ENCODE peak calls at places on chromosomes 2 and 18, in four cellular contexts. Q, C, X and T are unnamed samples.

GRCh38 chr2:44671896-44672295 is 269.6 kb upstream of the SIX3 start:
- DNase-seq in Q (no peak), X (no peak), C (no peak), T (no peak)

GRCh38 chr18:32175265-32175664 is 14.6 kb upstream of the MEP1B start:
- DNase-seq in Q (no peak), X (no peak), C (no peak), T (no peak)

GRCh38 chr2:138010890-138011289 is 46.6 kb downstream of the HNMT start:
- DNase-seq in C (no peak), X (no peak), Q (no peak), T (no peak)

GRCh38 chr2:113103958-113104627 is 23.3 kb upstream of the IL1RN start:
- DNase-seq in X (no peak), C (no peak), Q (no peak), T (no peak)

GRCh38 chr18:2602844-2603243 is 31.5 kb downstream of the NDC80 start:
- DNase-seq in C (no peak), X (no peak), Q (no peak), T (no peak)

GRCh38 chr2:70514612-70515055 is 39.0 kb downstream of the TGFA start:
- DNase-seq in C (no peak), X (no peak), Q (peak), T (no peak)

GRCh38 chr2:220282221-220282620 is 654.8 kb downstream of the SLC4A3 start:
- DNase-seq in C (no peak), Q (no peak), X (no peak), T (no peak)

GRCh38 chr2:223759569-223760430 is 77.6 kb downstream of the AP1S3 start:
- DNase-seq in C (no peak), Q (peak), X (no peak), T (no peak)

GRCh38 chr2:172200495-172201085 is 97.9 kb upstream of the DLX2 start:
- DNase-seq in C (peak), Q (no peak), X (peak), T (no peak)

GRCh38 chr2:196383799-196384198 is 212.4 kb upstream of the STK17B start:
- DNase-seq in X (no peak), C (no peak), Q (no peak), T (no peak)

GRCh38 chr2:96806468-96807126 is 9.5 kb upstream of the CNNM3 start:
- DNase-seq in Q (peak), C (no peak), X (no peak), T (no peak)

GRCh38 chr2:57850415-57851130 is 196.0 kb upstream of the VRK2 start:
- DNase-seq in X (no peak), C (no peak), Q (no peak), T (no peak)

GRCh38 chr2:120421830-120422175 is 75.9 kb downstream of the INHBB start:
- DNase-seq in C (no peak), Q (no peak), X (no peak), T (no peak)

GRCh38 chr2:179226961-179227259 is 37.7 kb downstream of the SESTD1 start:
- DNase-seq in X (no peak), Q (no peak), C (no peak), T (no peak)

GRCh38 chr2:23478933-23479683 is 94.1 kb downstream of the KLHL29 start:
- DNase-seq in C (no peak), Q (no peak), X (no peak), T (no peak)

GRCh38 chr2:53672881-53673522 is 94.6 kb upstream of the CHAC2 start:
- DNase-seq in X (no peak), Q (no peak), C (peak), T (no peak)

GRCh38 chr2:118530976-118531375 is 316.5 kb downstream of the EN1 start:
- DNase-seq in C (no peak), X (no peak), Q (no peak), T (no peak)

GRCh38 chr2:54634564-54635511 is 88.6 kb upstream of the EML6 start:
- DNase-seq in C (no peak), Q (no peak), X (no peak), T (no peak)

GRCh38 chr2:167192833-167193232 is 304.6 kb downstream of the XIRP2 start:
- DNase-seq in C (no peak), Q (no peak), X (no peak), T (no peak)

GRCh38 chr2:100780203-100781008 is 39.5 kb upstream of the NPAS2 start:
- DNase-seq in C (no peak), Q (peak), X (no peak), T (no peak)

GRCh38 chr2:157875720-157876065 is 437 bp downstream of the ACVR1 start:
- DNase-seq in C (peak), X (peak), Q (peak), T (no peak)

GRCh38 chr2:239197146-239197545 is 203.7 kb downstream of the HDAC4 start:
- DNase-seq in C (no peak), X (no peak), Q (no peak), T (no peak)

GRCh38 chr2:105394951-105395611 is 3.8 kb downstream of the FHL2 start:
- DNase-seq in X (no peak), Q (peak), C (no peak), T (no peak)

GRCh38 chr2:218262631-218263586 is 2.1 kb downstream of the GPBAR1 start:
- DNase-seq in Q (no peak), X (no peak), C (no peak), T (no peak)

GRCh38 chr18:72863754-72864153 is 4.0 kb downstream of the NETO1 start:
- DNase-seq in X (no peak), Q (no peak), C (no peak), T (no peak)

GRCh38 chr2:120735750-120736170 is at the start of gene GLI2:
- DNase-seq in Q (peak), C (peak), X (peak), T (peak)

GRCh38 chr2:175880-176800 is 87.7 kb downstream of the SH3YL1 start:
- DNase-seq in X (no peak), Q (peak), C (no peak), T (no peak)

GRCh38 chr2:177598321-177598922 is 205.8 kb downstream of the AGPS start:
- DNase-seq in C (no peak), Q (no peak), X (no peak), T (peak)

GRCh38 chr2:36663851-36664715 is 32.4 kb upstream of the VIT start:
- DNase-seq in Q (peak), X (no peak), C (peak), T (peak)

GRCh38 chr18:13279181-13280065 is 60.9 kb downstream of the LDLRAD4 start:
- DNase-seq in X (no peak), Q (no peak), C (no peak), T (no peak)

GRCh38 chr2:68766378-68766845 is 31.8 kb downstream of the ARHGAP25 start:
- DNase-seq in X (no peak), Q (no peak), C (peak), T (no peak)

GRCh38 chr2:65367517-65367916 is 64.9 kb downstream of the SPRED2 start:
- DNase-seq in Q (no peak), X (no peak), C (peak), T (peak)

GRCh38 chr2:55311444-55311870 is 42.4 kb upstream of the MTIF2 start:
- DNase-seq in Q (no peak), X (no peak), C (no peak), T (no peak)

GRCh38 chr2:38168710-38169480 is 92.9 kb upstream of the CYP1B1 start:
- DNase-seq in X (no peak), C (no peak), Q (no peak), T (no peak)

DNA sequence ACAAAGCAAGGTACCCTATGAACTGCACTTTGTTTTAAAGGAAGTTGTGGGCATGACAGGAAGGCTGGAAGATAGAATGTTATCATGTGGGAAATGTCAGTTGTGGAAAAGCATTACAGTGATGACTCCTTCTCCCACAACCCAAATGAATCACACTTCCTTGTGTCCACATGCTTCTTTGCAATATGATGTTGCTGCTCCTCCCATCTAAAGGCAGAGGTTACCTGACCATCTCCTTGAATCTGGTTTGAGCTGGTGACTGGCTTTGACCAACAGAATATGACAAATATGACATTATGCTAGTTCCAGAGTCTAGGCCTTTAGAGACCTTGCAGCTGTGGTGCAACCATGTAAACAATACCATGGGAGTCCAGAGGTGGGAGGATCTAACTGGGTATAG is 12.7 kb upstream of the NABP1 start:
- DNase-seq in Q (peak), C (no peak), X (no peak), T (no peak)
- TF ChIP-seq FOXJ3 in Q (no peak), C (no peak), X (no peak), T (no peak)

DNA sequence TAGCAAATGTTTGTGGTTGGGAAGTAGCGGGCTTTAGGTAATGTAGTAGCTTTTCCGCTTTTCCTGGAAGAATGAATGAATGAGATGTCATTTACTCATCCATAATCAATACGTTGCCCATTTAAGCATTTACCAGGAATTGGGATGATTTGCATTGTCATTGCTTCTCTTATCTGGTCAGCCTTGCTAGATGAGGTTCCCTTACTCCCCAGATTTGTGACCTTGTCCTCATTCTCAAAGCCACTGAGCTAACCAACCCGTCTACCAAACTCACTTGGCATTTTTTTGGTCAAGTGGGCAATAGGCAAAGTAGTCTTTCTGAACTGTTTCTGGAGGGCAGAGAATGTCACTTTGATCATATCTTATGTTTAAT is 756 bp downstream of the GALNT1 start:
- DNase-seq in Q (no peak), X (no peak), C (peak), T (no peak)
- TF ChIP-seq FOXJ3 in Q (no peak), X (no peak), C (no peak), T (no peak)

GRCh38 chr2:102049756-102050443 is 58.1 kb downstream of the IL1R2 start:
- DNase-seq in C (no peak), X (no peak), Q (no peak), T (no peak)
- TF ChIP-seq FOXJ3 in C (no peak), X (no peak), Q (no peak), T (no peak)

DNA sequence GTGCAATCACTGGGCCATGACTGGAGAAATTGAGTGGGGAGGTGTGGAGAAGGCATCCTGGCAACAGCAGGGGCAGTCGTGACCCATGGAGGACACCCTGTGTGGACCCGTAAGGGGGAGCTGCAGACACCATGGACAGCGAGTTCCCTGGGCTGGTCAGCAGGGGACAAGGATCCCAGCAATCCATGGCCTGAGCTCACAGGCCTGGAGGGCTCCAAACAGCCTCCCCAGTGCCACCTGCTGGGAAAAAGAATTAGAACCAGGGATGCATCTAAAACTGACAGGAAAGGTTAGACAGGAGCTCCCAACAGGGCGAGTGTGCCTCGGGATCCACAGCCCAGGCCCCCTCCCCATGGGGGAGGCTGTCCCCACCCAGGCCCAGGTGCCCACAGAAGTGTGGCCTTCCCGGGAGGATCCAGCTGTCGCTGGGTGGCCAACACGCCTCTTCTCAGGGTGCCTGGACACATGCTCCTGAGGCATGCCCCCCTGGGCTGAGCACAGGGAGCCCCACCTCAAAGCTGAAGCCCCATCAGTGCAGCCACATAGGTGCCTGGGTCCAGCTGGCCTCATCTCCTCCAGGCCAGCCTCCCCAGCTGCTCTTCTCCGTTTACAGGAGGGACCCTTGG is 20.5 kb upstream of the KIF1A start:
- DNase-seq in C (peak), X (peak), Q (peak), T (peak)
- TF ChIP-seq FOXJ3 in C (no peak), X (no peak), Q (no peak), T (no peak)

DNA sequence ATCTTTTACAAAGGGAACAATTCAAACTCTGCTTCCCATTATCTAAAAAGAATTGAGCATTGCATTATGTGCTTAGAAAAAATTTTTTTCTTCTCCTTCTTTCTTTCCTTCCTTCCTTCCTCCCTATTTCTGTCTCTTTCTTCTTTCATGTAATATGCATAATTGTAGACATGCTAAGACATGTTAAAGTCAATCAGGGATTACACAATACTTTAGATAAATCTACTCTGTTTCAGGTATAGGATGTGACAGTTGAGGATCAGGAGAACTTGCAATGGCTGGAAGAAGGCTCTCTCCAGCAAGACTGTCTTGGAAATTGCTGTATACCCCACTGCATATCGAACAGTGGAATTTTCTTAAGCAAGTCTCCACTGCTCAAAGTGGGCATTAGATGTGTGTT is 9.0 kb upstream of the SPAG16 start:
- DNase-seq in X (no peak), C (no peak), Q (no peak), T (no peak)
- TF ChIP-seq FOXJ3 in X (no peak), C (no peak), Q (no peak), T (no peak)

DNA sequence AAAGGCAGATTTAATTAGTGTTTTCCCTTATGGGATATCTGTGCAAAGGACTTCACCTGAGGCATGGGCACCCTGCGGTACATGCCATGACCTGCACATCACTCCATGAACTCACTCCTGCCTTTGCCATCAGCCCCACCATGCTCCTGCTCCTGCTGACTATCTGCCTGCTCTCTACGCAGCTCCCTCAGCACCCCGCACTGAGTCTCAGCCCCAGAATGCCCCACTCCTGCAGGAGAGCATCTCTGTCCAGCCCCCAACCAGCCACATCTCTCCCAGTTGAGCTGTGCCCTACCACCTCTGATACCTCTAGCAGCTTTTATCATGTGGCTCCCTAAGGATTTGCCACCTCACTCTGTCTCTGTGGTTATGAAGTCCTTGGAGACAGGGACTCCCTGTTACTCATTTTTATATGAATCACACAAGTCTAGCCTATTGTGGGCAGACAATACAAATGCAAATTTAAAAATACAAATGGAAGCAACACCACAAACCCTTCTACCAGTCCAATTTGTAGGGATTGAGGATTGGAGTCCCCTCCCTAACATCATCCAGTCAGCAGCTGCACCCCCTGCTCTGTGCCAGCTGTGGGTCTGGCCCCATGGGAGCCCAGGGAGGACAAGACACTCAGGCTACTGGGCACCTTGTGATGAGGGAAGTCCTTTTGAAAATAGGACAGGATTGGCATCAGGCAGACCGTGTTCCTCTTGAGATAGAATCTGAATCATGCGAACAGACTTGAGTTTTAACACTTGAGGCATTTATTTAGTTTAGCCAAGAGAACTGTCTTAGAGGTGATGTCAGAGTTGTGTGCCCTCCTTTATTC is 689.6 kb upstream of the HS6ST1 start:
- DNase-seq in Q (no peak), X (no peak), C (no peak), T (no peak)
- TF ChIP-seq FOXJ3 in Q (no peak), X (no peak), C (no peak), T (no peak)

GRCh38 chr2:175855794-175856453 is 146.1 kb downstream of the LNPK start:
- DNase-seq in X (no peak), C (no peak), Q (no peak), T (no peak)
- TF ChIP-seq FOXJ3 in X (no peak), C (no peak), Q (no peak), T (no peak)

DNA sequence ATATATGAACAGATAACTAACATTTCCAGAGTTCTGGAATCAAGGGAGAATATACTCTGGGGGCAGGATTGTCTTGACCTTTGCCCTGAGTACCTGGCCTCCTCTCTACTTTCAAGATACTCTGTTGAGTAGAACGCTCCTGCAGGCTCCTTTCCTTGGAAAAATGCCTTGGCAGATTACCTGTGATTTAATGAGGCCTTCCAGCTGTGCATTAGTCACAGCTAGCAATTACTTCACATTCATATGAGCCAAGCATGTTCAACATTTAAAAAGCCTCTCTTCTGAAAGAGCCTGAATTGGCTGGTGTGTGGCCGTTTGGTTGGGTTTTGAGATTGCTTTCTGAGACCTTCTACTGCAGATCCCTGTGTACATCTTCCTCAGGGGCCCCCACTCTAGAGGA is 142.2 kb downstream of the PLCL1 start:
- DNase-seq in X (no peak), C (no peak), Q (no peak), T (no peak)
- TF ChIP-seq FOXJ3 in X (no peak), C (no peak), Q (no peak), T (no peak)

GRCh38 chr18:23626451-23627279 is 36.0 kb downstream of the ANKRD29 start:
- DNase-seq in Q (no peak), X (no peak), C (no peak), T (no peak)
- TF ChIP-seq FOXJ3 in Q (no peak), X (no peak), C (no peak), T (no peak)

GRCh38 chr2:136375017-136375901 is 257.3 kb upstream of the CXCR4 start:
- DNase-seq in X (no peak), Q (no peak), C (no peak), T (no peak)
- TF ChIP-seq FOXJ3 in X (no peak), Q (no peak), C (no peak), T (no peak)